ENCODE peak calls at places on chromosomes 11 and 22, in four cellular contexts. H is GM12878, G is GM12892, N is HepG2. K is an unnamed sample.

GRCh38 chr11:86171627-86172026 is 72.9 kb upstream of the EED start:
- DNase-seq in H (no peak), G (no peak), N (no peak), K (no peak)

GRCh38 chr22:38276161-38276560 is 3.4 kb upstream of the TMEM184B start:
- DNase-seq in H (no peak), G (no peak), N (no peak), K (no peak)

GRCh38 chr11:133418218-133418617 is 114.1 kb downstream of the OPCML start:
- DNase-seq in H (no peak), G (no peak), N (no peak), K (no peak)

GRCh38 chr11:117182551-117182935 is 4.0 kb downstream of the SIDT2 start:
- DNase-seq in H (no peak), G (no peak), N (no peak), K (no peak)

GRCh38 chr22:47022475-47022874 is 260.0 kb downstream of the TBC1D22A start:
- DNase-seq in H (no peak), G (no peak), N (no peak), K (no peak)

GRCh38 chr11:36510567-36511020 is 522 bp upstream of the TRAF6 start:
- DNase-seq in H (no peak), G (no peak), N (no peak), K (no peak)

GRCh38 chr11:102293873-102294601 is 23.2 kb upstream of the BIRC3 start:
- DNase-seq in H (no peak), G (no peak), N (peak), K (no peak)

GRCh38 chr11:72600557-72600956 is 73.7 kb downstream of the PDE2A start:
- DNase-seq in H (no peak), G (no peak), N (no peak), K (no peak)

GRCh38 chr11:116887909-116888556 is 50.6 kb upstream of the APOA1 start:
- DNase-seq in H (no peak), G (no peak), N (no peak), K (no peak)

GRCh38 chr11:47204633-47204989 is 10.2 kb upstream of the DDB2 start:
- DNase-seq in H (no peak), G (no peak), N (no peak), K (no peak)

GRCh38 chr11:73340164-73340563 is 32.1 kb downstream of the ARHGEF17 start:
- DNase-seq in H (no peak), G (no peak), N (no peak), K (no peak)

GRCh38 chr11:122882809-122883681 is 486 bp downstream of the JHY start:
- DNase-seq in H (no peak), G (peak), N (peak), K (peak)

GRCh38 chr11:103825469-103825868 is 211.0 kb upstream of the DDI1 start:
- DNase-seq in H (no peak), G (no peak), N (no peak), K (no peak)

GRCh38 chr11:103829596-103829995 is 206.8 kb upstream of the DDI1 start:
- DNase-seq in H (no peak), G (no peak), N (no peak), K (no peak)

GRCh38 chr11:103824116-103824515 is 212.3 kb upstream of the DDI1 start:
- DNase-seq in H (no peak), G (no peak), N (no peak), K (no peak)

GRCh38 chr11:103830205-103830604 is 206.2 kb upstream of the DDI1 start:
- DNase-seq in H (no peak), G (no peak), N (no peak), K (no peak)

DNA sequence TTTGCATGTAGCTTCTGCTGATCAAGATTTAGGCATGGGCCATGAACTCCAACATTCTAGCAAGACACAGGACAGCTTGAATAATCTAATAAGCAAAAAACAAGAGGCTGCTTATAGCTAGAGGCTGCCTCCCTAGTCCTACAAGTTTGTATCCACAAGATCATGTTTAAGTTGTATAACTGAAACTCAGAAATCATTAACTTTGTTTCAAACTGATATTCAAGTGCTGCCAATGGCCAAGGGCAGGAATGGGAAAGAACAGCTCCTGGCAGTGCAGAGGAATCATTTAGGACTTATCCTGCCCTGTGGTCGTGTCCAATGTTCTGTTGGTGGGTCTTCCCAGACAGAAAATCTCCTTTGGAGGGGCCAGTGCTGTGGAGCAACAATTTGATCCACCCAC is 209.6 kb upstream of the DDI1 start:
- DNase-seq in H (no peak), G (no peak), N (no peak), K (no peak)
- TF ChIP-seq TAF1 in H (no peak), G (no peak), N (no peak), K (no peak)

GRCh38 chr11:118921929-118922744 is 3.6 kb downstream of the BCL9L start:
- DNase-seq in H (no peak), G (no peak), N (peak), K (no peak)

GRCh38 chr11:118922745-118923627 is 2.7 kb downstream of the BCL9L start:
- DNase-seq in H (no peak), G (no peak), N (no peak), K (no peak)

GRCh38 chr11:118923721-118924587 is 1.8 kb downstream of the BCL9L start:
- DNase-seq in H (no peak), G (no peak), N (no peak), K (no peak)

GRCh38 chr11:118927554-118928107 is 1.9 kb upstream of the BCL9L start:
- DNase-seq in H (no peak), G (no peak), N (no peak), K (no peak)

GRCh38 chr11:118924591-118925585 is 838 bp downstream of the BCL9L start:
- DNase-seq in H (no peak), G (peak), N (no peak), K (peak)
- TF ChIP-seq POLR2A in H (no peak), G (no peak), N (no peak), K (no peak)

GRCh38 chr11:12199231-12199948 is 89.0 kb downstream of the MICAL2 start:
- DNase-seq in H (no peak), G (no peak), N (no peak), K (no peak)
- TF ChIP-seq TAF1 in H (no peak), G (no peak), N (no peak), K (no peak)

GRCh38 chr22:32801436-32802290 is at the start of gene TIMP3:
- DNase-seq in H (no peak), G (no peak), N (no peak), K (no peak)
- TF ChIP-seq POLR2A in H (peak), G (no peak), N (peak), K (no peak)

GRCh38 chr11:134646561-134646960 is 234.5 kb upstream of the B3GAT1 start:
- DNase-seq in H (no peak), G (no peak), N (no peak), K (no peak)
- TF ChIP-seq TAF1 in H (no peak), G (no peak), N (no peak), K (no peak)

GRCh38 chr22:37051629-37052385 is at the start of gene KCTD17:
- DNase-seq in H (no peak), G (peak), N (no peak), K (peak)
- TF ChIP-seq POLR2A in H (peak), G (peak), N (no peak), K (no peak)

DNA sequence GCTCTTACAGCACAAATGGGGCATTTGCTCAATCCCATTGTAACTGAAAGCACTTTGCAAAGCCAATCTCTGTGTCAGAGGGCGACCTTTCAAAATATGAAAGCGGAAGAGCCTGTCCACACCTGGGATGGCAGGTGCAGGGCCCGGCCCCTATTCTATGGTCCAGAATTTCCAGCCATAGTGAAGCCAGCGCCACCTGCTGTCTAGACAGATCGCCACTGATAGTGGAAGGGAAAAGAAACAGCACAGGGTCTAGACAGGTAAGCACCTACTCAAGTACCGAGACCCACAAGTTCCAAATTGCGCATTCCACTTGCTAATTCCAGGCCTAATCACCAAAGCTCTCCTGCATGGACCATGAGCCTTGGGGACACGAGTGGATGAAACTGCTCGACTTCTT is 141.4 kb downstream of the NTM start:
- DNase-seq in H (no peak), G (peak), N (peak), K (peak)
- TF ChIP-seq TAF1 in H (no peak), G (no peak), N (no peak), K (no peak)

DNA sequence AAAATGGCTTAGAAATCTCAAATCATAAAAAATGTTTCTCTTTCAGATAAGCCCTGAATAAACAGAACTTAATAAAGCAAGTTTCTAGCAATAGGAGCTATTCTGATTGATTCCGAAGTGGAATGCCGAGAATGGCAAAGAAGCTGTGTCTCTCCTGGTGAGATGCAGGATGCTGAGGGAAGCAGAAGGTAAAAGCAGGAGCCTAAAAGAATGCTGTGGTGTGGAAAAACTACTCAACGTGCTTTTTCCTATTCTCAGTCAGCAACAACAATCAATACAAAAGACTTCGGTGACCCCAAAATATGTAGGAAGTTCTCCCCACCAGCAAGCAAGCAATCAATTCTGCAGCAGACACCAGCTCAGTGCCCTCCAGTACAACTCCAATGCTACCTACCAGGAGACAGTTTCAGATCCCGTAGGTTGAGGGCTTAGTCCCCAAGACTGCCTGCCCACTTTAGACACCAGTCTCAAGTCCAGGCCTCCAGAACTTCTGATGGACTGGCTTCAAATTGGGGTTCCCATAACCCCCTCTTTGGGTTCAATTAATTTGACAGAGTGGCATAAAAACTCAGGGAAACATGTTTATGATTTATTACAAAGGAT is 6.6 kb downstream of the CTSC start:
- DNase-seq in H (no peak), G (no peak), N (no peak), K (no peak)
- TF ChIP-seq POLR2A in H (peak), G (no peak), N (no peak), K (peak)

K was measured in GM12891.